ENCODE peak calls at places on chromosomes 1 and 21, in five cellular contexts. D is transverse colon, E is lower lobe of right lung, M is colonic mucosa, X is uterus. V is an unnamed sample. For H3K36me3, the result is how much of the 10 kb centered on the place peaks cover.

GRCh38 chr1:235280467-235280866 is 47.5 kb downstream of the ARID4B start:
- DNase-seq in D (no peak), M (no peak), X (no peak), E (no peak), V (no peak)

GRCh38 chr1:184533049-184533448 is 146.2 kb downstream of the C1orf21 start:
- DNase-seq in X (no peak), E (no peak), D (no peak), M (no peak), V (no peak)

GRCh38 chr1:62398377-62398776 is 38.5 kb upstream of the USP1 start:
- DNase-seq in X (no peak), M (no peak), E (no peak), D (no peak), V (no peak)

GRCh38 chr1:179817789-179818188 is 59.8 kb downstream of the TOR1AIP2 start:
- DNase-seq in D (no peak), X (peak), E (no peak), M (no peak), V (peak)

GRCh38 chr1:169115891-169116585 is 9.5 kb downstream of the ATP1B1 start:
- DNase-seq in X (no peak), D (peak), M (peak), E (peak), V (peak)

GRCh38 chr1:182507685-182508084 is 57.7 kb downstream of the RGSL1 start:
- DNase-seq in D (peak), X (no peak), E (peak), M (peak), V (no peak)

GRCh38 chr1:158112994-158113758 is 67.5 kb upstream of the CD1D start:
- DNase-seq in D (peak), E (no peak), X (peak), M (peak), V (peak)

GRCh38 chr1:24957808-24958752 is 28.0 kb upstream of the RUNX3 start:
- DNase-seq in M (no peak), D (no peak), E (no peak), X (no peak), V (no peak)

GRCh38 chr1:18881642-18882431 is 20.5 kb downstream of the ALDH4A1 start:
- DNase-seq in E (no peak), M (no peak), D (no peak), X (no peak), V (no peak)

GRCh38 chr1:18879221-18879790 is 19.8 kb upstream of the TAS1R2 start:
- DNase-seq in E (no peak), M (no peak), X (no peak), D (no peak), V (no peak)

GRCh38 chr1:18879791-18880309 is 20.4 kb upstream of the TAS1R2 start:
- DNase-seq in X (no peak), E (no peak), D (no peak), M (no peak), V (no peak)

GRCh38 chr1:18881164-18881563 is 21.2 kb downstream of the ALDH4A1 start:
- DNase-seq in E (no peak), M (no peak), X (no peak), D (no peak), V (no peak)

DNA sequence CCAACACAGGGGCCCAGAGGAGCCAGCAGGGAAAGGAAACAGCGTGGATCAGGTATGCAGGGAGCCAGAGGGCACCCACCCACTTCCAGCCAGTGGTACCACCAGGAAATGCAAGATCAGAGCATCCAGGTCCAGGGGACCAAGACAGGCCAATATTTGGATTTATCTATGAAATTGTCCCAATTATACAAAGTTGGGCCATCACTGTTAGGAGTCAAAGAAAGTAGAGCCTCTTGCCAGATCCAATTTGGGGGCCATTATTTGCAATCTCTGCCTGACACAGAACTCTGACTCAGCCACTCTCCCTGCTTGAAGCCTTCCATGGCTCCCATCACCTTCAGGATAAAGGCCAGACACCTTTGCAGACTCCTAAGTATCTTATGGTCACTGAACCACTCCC is 21.1 kb upstream of the TAS1R2 start:
- DNase-seq in X (no peak), E (no peak), M (no peak), D (no peak), V (no peak)
- H3K36me3 ChIP-seq in X (under half), E (under half), M (under half), D (under half), V (under half)

GRCh38 chr1:156480411-156481192 is 20.0 kb downstream of the MEF2D start:
- DNase-seq in X (peak), E (peak), D (peak), M (no peak), V (peak)

GRCh38 chr1:156480015-156480368 is 20.6 kb downstream of the MEF2D start:
- DNase-seq in X (no peak), M (no peak), D (no peak), E (no peak), V (no peak)

GRCh38 chr1:156483397-156483796 is 17.2 kb downstream of the MEF2D start:
- DNase-seq in D (no peak), E (no peak), X (no peak), M (no peak), V (no peak)

GRCh38 chr1:156482276-156482675 is 18.3 kb downstream of the MEF2D start:
- DNase-seq in D (no peak), E (no peak), X (no peak), M (no peak), V (no peak)

GRCh38 chr1:156481527-156481926 is 19.0 kb downstream of the MEF2D start:
- DNase-seq in M (no peak), E (no peak), D (no peak), X (no peak), V (no peak)
- H3K36me3 ChIP-seq in M (under half), E (half or more), D (under half), X (under half), V (under half)

GRCh38 chr21:32329776-32330175 is 31.1 kb downstream of the MRAP start:
- DNase-seq in E (no peak), X (no peak), M (no peak), D (no peak), V (no peak)
- H3K36me3 ChIP-seq in E (half or more), X (under half), M (under half), D (under half), V (under half)

GRCh38 chr1:156596426-156596825 is 4.8 kb downstream of the NAXE start:
- DNase-seq in X (no peak), E (no peak), M (no peak), D (no peak), V (no peak)
- H3K36me3 ChIP-seq in X (under half), E (half or more), M (under half), D (under half), V (under half)

DNA sequence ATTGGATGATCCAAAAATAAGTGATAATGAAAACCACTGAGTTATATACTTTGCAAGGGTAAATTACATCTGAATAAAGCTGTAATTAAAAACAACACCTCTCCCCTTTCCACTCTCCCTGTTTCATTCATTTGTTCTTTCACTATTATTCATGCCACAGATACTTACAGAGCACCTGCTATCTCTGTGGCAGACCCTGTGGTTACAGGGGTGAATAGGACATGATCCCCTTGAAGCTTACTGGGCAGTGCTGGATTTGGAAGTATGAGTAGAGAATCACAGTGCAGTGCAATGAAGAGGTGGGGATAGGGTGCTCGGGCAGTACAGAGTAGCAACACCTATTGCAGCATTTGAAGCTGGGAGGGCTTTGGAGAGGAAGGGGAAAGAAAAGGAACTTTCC is 21.7 kb downstream of the ARV1 start:
- DNase-seq in D (no peak), X (no peak), M (no peak), E (no peak), V (no peak)
- H3K36me3 ChIP-seq in D (half or more), X (under half), M (under half), E (half or more), V (under half)

GRCh38 chr1:230766318-230766717 is 19.1 kb downstream of the CAPN9 start:
- DNase-seq in M (no peak), X (no peak), D (no peak), E (no peak), V (no peak)
- H3K36me3 ChIP-seq in M (under half), X (under half), D (under half), E (under half), V (under half)

DNA sequence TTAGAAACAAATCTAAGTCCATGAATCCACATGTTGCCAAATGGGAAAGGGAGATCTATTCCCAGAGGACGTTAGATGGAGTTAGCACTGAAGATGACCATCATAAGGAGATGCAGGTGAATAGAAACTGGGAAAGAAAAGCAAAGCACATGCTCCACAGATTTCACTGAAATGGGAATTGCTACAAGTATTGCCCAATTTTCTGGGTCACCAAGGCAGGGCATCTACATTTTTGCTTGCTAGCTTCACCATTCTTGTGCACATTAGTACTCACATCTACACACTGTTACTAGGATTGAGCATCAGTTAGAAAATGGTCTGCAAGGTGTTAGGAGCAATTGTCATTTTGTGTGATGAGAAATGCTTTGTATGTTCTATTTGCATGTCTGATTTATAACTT is 99.1 kb downstream of the JAK1 start:
- DNase-seq in X (no peak), E (no peak), D (no peak), M (no peak), V (no peak)
- H3K36me3 ChIP-seq in X (under half), E (half or more), D (under half), M (under half), V (under half)

GRCh38 chr1:30738040-30738441 is 14.7 kb upstream of the MATN1 start:
- DNase-seq in E (no peak), M (no peak), D (no peak), X (no peak), V (no peak)
- H3K36me3 ChIP-seq in E (half or more), M (under half), D (under half), X (under half), V (under half)

DNA sequence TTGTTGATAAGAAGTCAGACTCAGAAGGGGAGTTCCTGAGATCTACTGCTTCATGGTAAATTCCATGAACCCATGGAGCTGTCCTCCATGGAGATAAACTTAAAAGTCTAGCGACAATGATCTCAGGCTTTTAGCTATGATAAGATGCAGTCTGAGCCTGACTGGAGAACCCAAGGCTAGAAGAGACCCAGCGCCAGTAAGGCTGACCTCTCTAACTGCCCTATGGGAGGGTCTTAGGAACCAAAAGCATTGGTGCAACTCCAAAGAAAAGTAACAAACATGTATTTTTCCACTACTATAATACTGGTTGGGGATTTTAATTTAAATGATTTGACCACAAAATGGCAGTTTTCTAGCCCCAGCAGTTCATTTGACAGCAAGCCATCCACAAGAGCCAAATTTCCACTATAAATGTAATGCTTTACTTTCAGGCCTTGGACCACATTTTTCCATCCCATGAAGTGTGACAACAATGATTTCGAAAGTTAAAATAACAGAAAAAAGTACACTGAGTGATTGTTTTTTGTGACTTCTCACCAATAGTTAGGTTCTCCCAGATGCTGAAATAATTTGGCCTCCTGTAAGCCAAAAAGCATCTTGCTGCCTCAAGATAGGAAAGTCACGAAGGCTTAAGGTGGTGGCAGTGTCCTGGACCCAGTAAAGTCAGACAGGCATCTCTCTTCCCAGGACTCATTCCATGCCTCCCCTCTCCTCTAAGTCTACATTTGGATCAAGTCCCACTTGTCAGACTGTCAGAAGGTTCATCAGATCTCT is 43.1 kb upstream of the EXOSC10 start:
- DNase-seq in D (no peak), E (no peak), X (no peak), M (no peak), V (no peak)
- H3K36me3 ChIP-seq in D (under half), E (half or more), X (under half), M (under half), V (under half)

V was measured in body of pancreas.